ENCODE peak calls at places on chromosomes 7 and 10, in nine cellular contexts. Q is activated naive CD4-positive, alpha-beta T cell; L is GOT3; R is ACHN; N is mesothelial cell of epicardium; F is activated CD4-positive, CD25-positive, alpha-beta regulatory T cell treated with anti-CD3 and anti-CD28 coated beads, Interleukin-2, amount 50 U/mL, for 72 hours; E is neural crest cell; G is osteocyte; D is anterior cingulate cortex. O is an unnamed sample.

GRCh38 chr7:7060828-7061599 is 121.3 kb upstream of the C1GALT1 start:
- DNase-seq in Q (no peak), L (no peak), R (no peak), N (no peak), F (no peak), E (no peak), G (no peak), D (no peak), O (no peak)

GRCh38 chr10:59432207-59432900 is 70.0 kb upstream of the FAM13C start:
- DNase-seq in Q (no peak), L (no peak), R (no peak), N (no peak), F (no peak), E (no peak), G (no peak), D (no peak), O (no peak)

GRCh38 chr7:158710651-158711102 is 6.1 kb upstream of the NCAPG2 start:
- DNase-seq in Q (no peak), L (no peak), R (no peak), N (no peak), F (no peak), E (no peak), G (no peak), D (no peak), O (no peak)

GRCh38 chr7:4168041-4168440 is 514.1 kb upstream of the FOXK1 start:
- DNase-seq in Q (no peak), L (no peak), R (no peak), N (no peak), F (no peak), E (no peak), G (no peak), D (no peak), O (no peak)

GRCh38 chr7:139655305-139655704 is 122.5 kb downstream of the HIPK2 start:
- DNase-seq in Q (no peak), L (no peak), R (no peak), N (no peak), F (no peak), E (no peak), G (no peak), D (no peak), O (no peak)

GRCh38 chr10:43375401-43376020 is 4.1 kb downstream of the FXYD4 start:
- DNase-seq in Q (no peak), L (no peak), R (no peak), N (no peak), F (no peak), E (no peak), G (no peak), D (no peak), O (no peak)

GRCh38 chr10:12380999-12381398 is 31.7 kb downstream of the CAMK1D start:
- DNase-seq in Q (no peak), L (no peak), R (no peak), N (no peak), F (no peak), E (no peak), G (no peak), D (no peak), O (no peak)

GRCh38 chr10:1736180-1736971 is 949 bp downstream of the ADARB2 start:
- DNase-seq in Q (no peak), L (no peak), R (no peak), N (no peak), F (no peak), E (no peak), G (no peak), D (no peak), O (no peak)

GRCh38 chr10:110311357-110311949 is 6.7 kb upstream of the SMNDC1 start:
- DNase-seq in Q (no peak), L (no peak), R (peak; percentile 77), N (no peak), F (no peak), E (no peak), G (no peak), D (no peak), O (peak; percentile 31)

GRCh38 chr10:34252111-34252510 is 563.0 kb downstream of the PARD3 start:
- DNase-seq in Q (no peak), L (no peak), R (no peak), N (no peak), F (no peak), E (no peak), G (no peak), D (no peak), O (no peak)

GRCh38 chr10:58220769-58221448 is 46.8 kb downstream of the IPMK start:
- DNase-seq in Q (no peak), L (no peak), R (no peak), N (no peak), F (no peak), E (no peak), G (no peak), D (no peak), O (no peak)

GRCh38 chr10:61487506-61487905 is 34.3 kb upstream of the TMEM26 start:
- DNase-seq in Q (no peak), L (no peak), R (no peak), N (no peak), F (no peak), E (no peak), G (no peak), D (no peak), O (no peak)

GRCh38 chr10:61612009-61612408 is 50.7 kb upstream of the CABCOCO1 start:
- DNase-seq in Q (no peak), L (no peak), R (no peak), N (peak; percentile 53), F (no peak), E (no peak), G (no peak), D (no peak), O (no peak)

GRCh38 chr10:25125151-25125550 is 49.6 kb upstream of the GPR158 start:
- DNase-seq in Q (no peak), L (no peak), R (peak; percentile 10), N (no peak), F (no peak), E (peak; percentile 50), G (no peak), D (peak; percentile 9), O (peak; percentile 35)

GRCh38 chr7:103795787-103796186 is 193.7 kb downstream of the RELN start:
- DNase-seq in Q (no peak), L (no peak), R (no peak), N (no peak), F (no peak), E (no peak), G (no peak), D (no peak), O (no peak)